ENCODE peak calls at places on chromosomes 1 and 21, in seven cellular contexts. Q is HTR-8/SVneo, O is neural crest cell, P is A172, U is fibroblast of lung, F is iPS-NIHi11, G is left cardiac atrium. S is an unnamed sample.

GRCh38 chr1:180270767-180271639 is 40.9 kb downstream of the LHX4 start:
- DNase-seq in Q (no peak), O (no peak), P (no peak), U (peak; percentile 87), F (no peak), G (no peak), S (no peak)

GRCh38 chr1:112502827-112503226 is 5.9 kb upstream of the WNT2B start:
- DNase-seq in Q (no peak), O (no peak), P (no peak), U (no peak), F (no peak), G (no peak), S (no peak)

GRCh38 chr1:226546926-226547325 is 1.6 kb upstream of the STUM start:
- DNase-seq in Q (no peak), O (no peak), P (no peak), U (no peak), F (no peak), G (no peak), S (no peak)

GRCh38 chr1:155968670-155969069 is 9.7 kb downstream of the ARHGEF2 start:
- DNase-seq in Q (no peak), O (no peak), P (no peak), U (peak; percentile 41), F (no peak), G (no peak), S (no peak)

GRCh38 chr1:237043846-237044636 is 2.1 kb downstream of the RYR2 start:
- DNase-seq in Q (no peak), O (no peak), P (no peak), U (no peak), F (no peak), G (peak; percentile 58), S (no peak)

GRCh38 chr1:205714190-205714905 is 34.0 kb upstream of the SLC45A3 start:
- DNase-seq in Q (no peak), O (no peak), P (no peak), U (peak; percentile 21), F (no peak), G (no peak), S (no peak)

GRCh38 chr1:119613769-119614358 is 34.2 kb downstream of the ZNF697 start:
- DNase-seq in Q (peak; percentile 46), O (peak; percentile 93), P (peak; percentile 72), U (peak; percentile 69), F (peak; percentile 76), G (peak; percentile 85), S (peak; percentile 73)

GRCh38 chr1:67952071-67952470 is 98.4 kb downstream of the DIRAS3 start:
- DNase-seq in Q (no peak), O (no peak), P (peak; percentile 19), U (peak; percentile 84), F (no peak), G (no peak), S (no peak)

GRCh38 chr1:147892731-147893214 is 9.8 kb upstream of the GJA8 start:
- DNase-seq in Q (peak; percentile 34), O (no peak), P (peak; percentile 39), U (peak; percentile 47), F (peak; percentile 66), G (no peak), S (peak; percentile 71)

GRCh38 chr1:197399691-197400521 is 131.9 kb downstream of the CRB1 start:
- DNase-seq in Q (peak; percentile 44), O (no peak), P (peak; percentile 53), U (peak; percentile 50), F (peak; percentile 57), G (no peak), S (peak; percentile 73)

GRCh38 chr21:32463367-32463766 is 50.9 kb downstream of the EVA1C start:
- DNase-seq in Q (peak; percentile 82), O (no peak), P (peak; percentile 88), U (peak; percentile 88), F (no peak), G (peak; percentile 41), S (peak; percentile 97)

GRCh38 chr1:227032396-227032795 is 92.3 kb downstream of the COQ8A start:
- DNase-seq in Q (no peak), O (no peak), P (no peak), U (no peak), F (peak; percentile 10), G (no peak), S (no peak)

GRCh38 chr1:3295846-3296245 is 158.6 kb upstream of the ARHGEF16 start:
- DNase-seq in Q (no peak), O (no peak), P (no peak), U (no peak), F (no peak), G (no peak), S (no peak)

GRCh38 chr1:5481889-5482288 is 510.3 kb downstream of the NPHP4 start:
- DNase-seq in Q (no peak), O (peak; percentile 25), P (no peak), U (no peak), F (peak; percentile 81), G (no peak), S (peak; percentile 1)

GRCh38 chr1:63705058-63705457 is 68.8 kb upstream of the ROR1 start:
- DNase-seq in Q (no peak), O (no peak), P (no peak), U (no peak), F (no peak), G (no peak), S (no peak)

GRCh38 chr1:194268839-194269238 is 1082.4 kb upstream of the B3GALT2 start:
- DNase-seq in Q (no peak), O (no peak), P (no peak), U (peak; percentile 9), F (peak; percentile 22), G (no peak), S (no peak)

GRCh38 chr1:213419369-213420030 is 368.5 kb downstream of the RPS6KC1 start:
- DNase-seq in Q (no peak), O (no peak), P (no peak), U (no peak), F (no peak), G (no peak), S (no peak)

GRCh38 chr1:160371691-160372208 is 4.9 kb downstream of the NHLH1 start:
- DNase-seq in Q (no peak), O (no peak), P (no peak), U (no peak), F (no peak), G (no peak), S (no peak)

GRCh38 chr1:236149696-236150228 is 7.4 kb downstream of the GPR137B start:
- DNase-seq in Q (no peak), O (no peak), P (no peak), U (no peak), F (no peak), G (no peak), S (no peak)

GRCh38 chr1:101406271-101406670 is 169.5 kb downstream of the S1PR1 start:
- DNase-seq in Q (no peak), O (no peak), P (no peak), U (no peak), F (no peak), G (no peak), S (no peak)

S was measured in NCI-H460.